ENCODE peak calls at places on chromosomes 13 and 19, in seven cellular contexts. One of them, this sample, is unnamed.

GRCh38 chr13:109156181-109156935 is 526.9 kb downstream of the MYO16 start:
- DNase-seq in CD8-positive, alpha-beta memory T cell: no peak
- DNase-seq in uterus: no peak
- DNase-seq in cardiac muscle cell: no peak
- DNase-seq in psoas muscle: no peak
- DNase-seq in lower lobe of right lung: no peak
- DNase-seq in CD4-positive, alpha-beta T cell: no peak
- DNase-seq in this sample: no peak

GRCh38 chr13:23928985-23929384 is 31.7 kb upstream of the C1QTNF9B start:
- DNase-seq in CD8-positive, alpha-beta memory T cell: no peak
- DNase-seq in uterus: no peak
- DNase-seq in cardiac muscle cell: no peak
- DNase-seq in psoas muscle: no peak
- DNase-seq in lower lobe of right lung: no peak
- DNase-seq in CD4-positive, alpha-beta T cell: no peak
- DNase-seq in this sample: no peak

GRCh38 chr19:33231511-33231910 is 5.9 kb upstream of the SLC7A10 start:
- DNase-seq in CD8-positive, alpha-beta memory T cell: no peak
- DNase-seq in uterus: no peak
- DNase-seq in cardiac muscle cell: no peak
- DNase-seq in psoas muscle: no peak
- DNase-seq in lower lobe of right lung: no peak
- DNase-seq in CD4-positive, alpha-beta T cell: no peak
- DNase-seq in this sample: no peak

GRCh38 chr13:73967397-73968165 is 166.6 kb downstream of the KLF12 start:
- DNase-seq in CD8-positive, alpha-beta memory T cell: no peak
- DNase-seq in uterus: no peak
- DNase-seq in cardiac muscle cell: no peak
- DNase-seq in psoas muscle: no peak
- DNase-seq in lower lobe of right lung: no peak
- DNase-seq in CD4-positive, alpha-beta T cell: no peak
- DNase-seq in this sample: no peak

GRCh38 chr13:92012787-92013186 is 614.4 kb downstream of the GPC5 start:
- DNase-seq in CD8-positive, alpha-beta memory T cell: no peak
- DNase-seq in uterus: no peak
- DNase-seq in cardiac muscle cell: no peak
- DNase-seq in psoas muscle: no peak
- DNase-seq in lower lobe of right lung: no peak
- DNase-seq in CD4-positive, alpha-beta T cell: no peak
- DNase-seq in this sample: no peak

GRCh38 chr13:111460548-111461444 is 140.4 kb downstream of the TEX29 start:
- DNase-seq in CD8-positive, alpha-beta memory T cell: no peak
- DNase-seq in uterus: peak; percentile 28
- DNase-seq in cardiac muscle cell: peak; percentile 66
- DNase-seq in psoas muscle: no peak
- DNase-seq in lower lobe of right lung: no peak
- DNase-seq in CD4-positive, alpha-beta T cell: no peak
- DNase-seq in this sample: peak; percentile 20

GRCh38 chr13:94233401-94233800 is 246.1 kb downstream of the DCT start:
- DNase-seq in CD8-positive, alpha-beta memory T cell: no peak
- DNase-seq in uterus: peak; percentile 24
- DNase-seq in cardiac muscle cell: no peak
- DNase-seq in psoas muscle: no peak
- DNase-seq in lower lobe of right lung: no peak
- DNase-seq in CD4-positive, alpha-beta T cell: no peak
- DNase-seq in this sample: peak; percentile 13

GRCh38 chr19:19538077-19538764 is at the start of gene CILP2:
- DNase-seq in CD8-positive, alpha-beta memory T cell: peak; percentile 31
- DNase-seq in uterus: no peak
- DNase-seq in cardiac muscle cell: peak; percentile 78
- DNase-seq in psoas muscle: peak; percentile 61
- DNase-seq in lower lobe of right lung: peak; percentile 60
- DNase-seq in CD4-positive, alpha-beta T cell: no peak
- DNase-seq in this sample: no peak

GRCh38 chr13:101773062-101773461 is 320.6 kb downstream of the ITGBL1 start:
- DNase-seq in CD8-positive, alpha-beta memory T cell: no peak
- DNase-seq in uterus: no peak
- DNase-seq in cardiac muscle cell: no peak
- DNase-seq in psoas muscle: no peak
- DNase-seq in lower lobe of right lung: no peak
- DNase-seq in CD4-positive, alpha-beta T cell: no peak
- DNase-seq in this sample: no peak

GRCh38 chr13:64538711-64539110 is 2691.4 kb downstream of the PCDH9 start:
- DNase-seq in CD8-positive, alpha-beta memory T cell: no peak
- DNase-seq in uterus: no peak
- DNase-seq in cardiac muscle cell: no peak
- DNase-seq in psoas muscle: no peak
- DNase-seq in lower lobe of right lung: no peak
- DNase-seq in CD4-positive, alpha-beta T cell: no peak
- DNase-seq in this sample: no peak

GRCh38 chr19:32421589-32422361 is 16.2 kb downstream of the DPY19L3 start:
- DNase-seq in CD8-positive, alpha-beta memory T cell: no peak
- DNase-seq in uterus: no peak
- DNase-seq in cardiac muscle cell: no peak
- DNase-seq in psoas muscle: no peak
- DNase-seq in lower lobe of right lung: peak; percentile 53
- DNase-seq in CD4-positive, alpha-beta T cell: no peak
- DNase-seq in this sample: no peak

GRCh38 chr19:49560358-49560900 is 19.9 kb downstream of the NOSIP start:
- DNase-seq in CD8-positive, alpha-beta memory T cell: peak; percentile 51
- DNase-seq in uterus: no peak
- DNase-seq in cardiac muscle cell: no peak
- DNase-seq in psoas muscle: peak; percentile 78
- DNase-seq in lower lobe of right lung: no peak
- DNase-seq in CD4-positive, alpha-beta T cell: no peak
- DNase-seq in this sample: peak; percentile 10

GRCh38 chr13:29849731-29850212 is 645 bp downstream of the UBL3 start:
- DNase-seq in CD8-positive, alpha-beta memory T cell: peak; percentile 23
- DNase-seq in uterus: peak; percentile 58
- DNase-seq in cardiac muscle cell: peak; percentile 76
- DNase-seq in psoas muscle: peak; percentile 85
- DNase-seq in lower lobe of right lung: peak; percentile 80
- DNase-seq in CD4-positive, alpha-beta T cell: peak; percentile 20
- DNase-seq in this sample: peak; percentile 40

GRCh38 chr19:48169585-48169973 is 565 bp downstream of the LIG1 start:
- DNase-seq in CD8-positive, alpha-beta memory T cell: peak; percentile 83
- DNase-seq in uterus: peak; percentile 71
- DNase-seq in cardiac muscle cell: peak; percentile 82
- DNase-seq in psoas muscle: peak; percentile 85
- DNase-seq in lower lobe of right lung: peak; percentile 86
- DNase-seq in CD4-positive, alpha-beta T cell: peak; percentile 95
- DNase-seq in this sample: no peak

GRCh38 chr19:45677351-45678230 is 9.6 kb downstream of the GIPR start:
- DNase-seq in CD8-positive, alpha-beta memory T cell: peak; percentile 66
- DNase-seq in uterus: peak; percentile 29
- DNase-seq in cardiac muscle cell: peak; percentile 92
- DNase-seq in psoas muscle: peak; percentile 64
- DNase-seq in lower lobe of right lung: peak; percentile 96
- DNase-seq in CD4-positive, alpha-beta T cell: peak; percentile 71
- DNase-seq in this sample: peak; percentile 80

GRCh38 chr13:95784161-95784880 is 107.4 kb downstream of the DNAJC3 start:
- DNase-seq in CD8-positive, alpha-beta memory T cell: no peak
- DNase-seq in uterus: no peak
- DNase-seq in cardiac muscle cell: no peak
- DNase-seq in psoas muscle: no peak
- DNase-seq in lower lobe of right lung: no peak
- DNase-seq in CD4-positive, alpha-beta T cell: no peak
- DNase-seq in this sample: no peak

GRCh38 chr13:41648314-41648935 is 191.1 kb downstream of the RGCC start:
- DNase-seq in CD8-positive, alpha-beta memory T cell: no peak
- DNase-seq in uterus: no peak
- DNase-seq in cardiac muscle cell: no peak
- DNase-seq in psoas muscle: no peak
- DNase-seq in lower lobe of right lung: no peak
- DNase-seq in CD4-positive, alpha-beta T cell: no peak
- DNase-seq in this sample: no peak

GRCh38 chr13:112880221-112880641 is 88.8 kb upstream of the MCF2L start:
- DNase-seq in CD8-positive, alpha-beta memory T cell: no peak
- DNase-seq in uterus: no peak
- DNase-seq in cardiac muscle cell: no peak
- DNase-seq in psoas muscle: peak; percentile 37
- DNase-seq in lower lobe of right lung: peak; percentile 39
- DNase-seq in CD4-positive, alpha-beta T cell: no peak
- DNase-seq in this sample: no peak

GRCh38 chr13:79258489-79258888 is 147.6 kb downstream of the RBM26 start:
- DNase-seq in CD8-positive, alpha-beta memory T cell: no peak
- DNase-seq in uterus: no peak
- DNase-seq in cardiac muscle cell: no peak
- DNase-seq in psoas muscle: no peak
- DNase-seq in lower lobe of right lung: no peak
- DNase-seq in CD4-positive, alpha-beta T cell: no peak
- DNase-seq in this sample: no peak

GRCh38 chr19:7860902-7861618 is 13.1 kb downstream of the PRR36 start:
- DNase-seq in CD8-positive, alpha-beta memory T cell: no peak
- DNase-seq in uterus: no peak
- DNase-seq in cardiac muscle cell: no peak
- DNase-seq in psoas muscle: peak; percentile 58
- DNase-seq in lower lobe of right lung: no peak
- DNase-seq in CD4-positive, alpha-beta T cell: no peak
- DNase-seq in this sample: no peak

GRCh38 chr19:7759156-7759555 is 3.9 kb upstream of the CLEC4M start:
- DNase-seq in CD8-positive, alpha-beta memory T cell: no peak
- DNase-seq in uterus: no peak
- DNase-seq in cardiac muscle cell: no peak
- DNase-seq in psoas muscle: no peak
- DNase-seq in lower lobe of right lung: no peak
- DNase-seq in CD4-positive, alpha-beta T cell: no peak
- DNase-seq in this sample: no peak

GRCh38 chr19:18438331-18439024 is 545 bp upstream of the ISYNA1 start:
- DNase-seq in CD8-positive, alpha-beta memory T cell: no peak
- DNase-seq in uterus: peak; percentile 83
- DNase-seq in cardiac muscle cell: peak; percentile 80
- DNase-seq in psoas muscle: peak; percentile 67
- DNase-seq in lower lobe of right lung: no peak
- DNase-seq in CD4-positive, alpha-beta T cell: no peak
- DNase-seq in this sample: no peak

GRCh38 chr19:32017341-32017948 is 328.0 kb upstream of the ZNF507 start:
- DNase-seq in CD8-positive, alpha-beta memory T cell: no peak
- DNase-seq in uterus: no peak
- DNase-seq in cardiac muscle cell: no peak
- DNase-seq in psoas muscle: no peak
- DNase-seq in lower lobe of right lung: no peak
- DNase-seq in CD4-positive, alpha-beta T cell: no peak
- DNase-seq in this sample: no peak

GRCh38 chr13:36101157-36101556 is 30.0 kb downstream of the DCLK1 start:
- DNase-seq in CD8-positive, alpha-beta memory T cell: no peak
- DNase-seq in uterus: no peak
- DNase-seq in cardiac muscle cell: no peak
- DNase-seq in psoas muscle: no peak
- DNase-seq in lower lobe of right lung: no peak
- DNase-seq in CD4-positive, alpha-beta T cell: no peak
- DNase-seq in this sample: no peak

DNA sequence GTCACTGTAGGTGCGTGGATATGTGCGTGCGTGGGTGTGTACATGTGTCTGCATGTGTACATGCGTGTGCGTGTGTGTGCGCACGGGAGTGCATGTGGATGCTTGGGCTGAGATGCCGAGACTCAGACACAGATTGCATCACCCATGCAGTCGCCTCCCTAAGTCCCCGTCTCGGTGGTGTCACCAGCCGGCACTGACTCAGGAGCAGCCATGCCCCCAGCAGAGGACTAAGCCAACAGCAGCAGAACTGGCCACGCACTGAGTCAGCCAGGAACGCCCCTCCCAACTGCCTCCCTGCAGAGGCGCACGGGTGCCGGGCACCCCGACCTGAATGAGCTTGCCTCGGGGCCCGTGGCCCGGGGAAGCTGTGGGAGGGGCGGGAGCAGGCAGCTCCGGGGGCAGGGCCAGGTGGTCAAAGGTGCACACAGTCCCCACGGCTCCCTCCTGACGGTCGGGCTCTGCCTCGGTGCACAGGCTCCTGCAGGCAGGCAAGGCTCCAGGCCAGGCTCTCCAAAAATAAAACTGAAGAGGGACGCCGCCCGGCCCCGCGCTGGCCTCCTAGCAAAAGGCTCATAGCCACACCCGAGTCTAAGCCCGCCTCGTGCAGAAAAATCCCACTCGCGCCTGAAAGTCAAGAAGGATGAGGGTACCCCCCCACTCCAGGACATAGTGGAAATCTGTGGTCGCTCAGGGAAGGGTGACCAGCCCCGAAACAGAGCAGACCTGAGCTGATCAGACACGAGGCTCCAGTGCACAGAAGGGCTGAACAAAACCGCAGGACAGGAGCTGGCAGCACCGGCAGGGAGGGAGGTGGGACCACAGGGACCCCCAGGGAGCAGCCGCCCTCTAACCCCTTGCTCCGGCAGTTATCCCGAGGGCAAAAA is 49.2 kb downstream of the GADD45B start:
- DNase-seq in CD8-positive, alpha-beta memory T cell: no peak
- DNase-seq in uterus: no peak
- DNase-seq in cardiac muscle cell: no peak
- DNase-seq in psoas muscle: peak; percentile 81
- DNase-seq in lower lobe of right lung: no peak
- DNase-seq in CD4-positive, alpha-beta T cell: no peak
- DNase-seq in this sample: peak; percentile 73
- H3K27ac ChIP-seq in CD8-positive, alpha-beta memory T cell: no peak overlapping the region
- H3K27ac ChIP-seq in uterus: no peak overlapping the region
- H3K27ac ChIP-seq in cardiac muscle cell: peak overlapping the region; percentile 18
- H3K27ac ChIP-seq in psoas muscle: no peak overlapping the region
- H3K27ac ChIP-seq in lower lobe of right lung: no peak overlapping the region
- H3K27ac ChIP-seq in CD4-positive, alpha-beta T cell: no peak overlapping the region
- H3K27ac ChIP-seq in this sample: peak overlapping the region; percentile 8

GRCh38 chr13:28396053-28396452 is 98.9 kb downstream of the FLT1 start:
- DNase-seq in CD8-positive, alpha-beta memory T cell: no peak
- DNase-seq in uterus: no peak
- DNase-seq in cardiac muscle cell: no peak
- DNase-seq in psoas muscle: no peak
- DNase-seq in lower lobe of right lung: no peak
- DNase-seq in CD4-positive, alpha-beta T cell: no peak
- DNase-seq in this sample: no peak
- H3K27ac ChIP-seq in CD8-positive, alpha-beta memory T cell: no peak overlapping the region
- H3K27ac ChIP-seq in uterus: no peak overlapping the region
- H3K27ac ChIP-seq in cardiac muscle cell: no peak overlapping the region
- H3K27ac ChIP-seq in psoas muscle: peak overlapping the region; percentile 30
- H3K27ac ChIP-seq in lower lobe of right lung: no peak overlapping the region
- H3K27ac ChIP-seq in CD4-positive, alpha-beta T cell: no peak overlapping the region
- H3K27ac ChIP-seq in this sample: no peak overlapping the region

GRCh38 chr19:13083627-13084026 is 19.0 kb downstream of the LYL1 start:
- DNase-seq in CD8-positive, alpha-beta memory T cell: no peak
- DNase-seq in uterus: no peak
- DNase-seq in cardiac muscle cell: no peak
- DNase-seq in psoas muscle: no peak
- DNase-seq in lower lobe of right lung: no peak
- DNase-seq in CD4-positive, alpha-beta T cell: no peak
- DNase-seq in this sample: no peak
- H3K27ac ChIP-seq in CD8-positive, alpha-beta memory T cell: no peak overlapping the region
- H3K27ac ChIP-seq in uterus: peak overlapping the region; percentile 93
- H3K27ac ChIP-seq in cardiac muscle cell: no peak overlapping the region
- H3K27ac ChIP-seq in psoas muscle: peak overlapping the region; percentile 58
- H3K27ac ChIP-seq in lower lobe of right lung: no peak overlapping the region
- H3K27ac ChIP-seq in CD4-positive, alpha-beta T cell: no peak overlapping the region
- H3K27ac ChIP-seq in this sample: peak overlapping the region; percentile 85

DNA sequence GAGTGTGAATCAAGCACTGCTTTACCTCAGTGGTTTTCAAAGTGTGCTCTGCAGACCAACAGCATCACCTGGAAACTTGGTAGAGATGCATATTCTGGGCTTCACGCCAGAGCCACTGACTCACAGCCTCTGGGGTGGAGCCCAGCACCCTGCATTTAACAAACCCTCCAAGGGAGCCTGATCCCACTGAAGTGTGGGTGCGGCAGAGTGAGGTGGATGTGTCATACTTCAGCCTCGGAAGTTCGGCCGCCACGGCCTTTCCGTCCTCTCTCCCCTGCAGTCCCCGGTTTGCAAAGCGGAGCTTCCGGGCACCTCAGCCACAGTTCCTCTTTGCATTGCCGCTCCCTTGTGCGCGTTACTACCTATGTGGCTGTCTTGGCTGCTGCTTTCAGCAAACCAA is 33.3 kb upstream of the MICU2 start:
- DNase-seq in CD8-positive, alpha-beta memory T cell: no peak
- DNase-seq in uterus: no peak
- DNase-seq in cardiac muscle cell: no peak
- DNase-seq in psoas muscle: no peak
- DNase-seq in lower lobe of right lung: peak; percentile 77
- DNase-seq in CD4-positive, alpha-beta T cell: no peak
- DNase-seq in this sample: no peak
- H3K27ac ChIP-seq in CD8-positive, alpha-beta memory T cell: no peak overlapping the region
- H3K27ac ChIP-seq in uterus: no peak overlapping the region
- H3K27ac ChIP-seq in cardiac muscle cell: no peak overlapping the region
- H3K27ac ChIP-seq in psoas muscle: no peak overlapping the region
- H3K27ac ChIP-seq in lower lobe of right lung: no peak overlapping the region
- H3K27ac ChIP-seq in CD4-positive, alpha-beta T cell: no peak overlapping the region
- H3K27ac ChIP-seq in this sample: no peak overlapping the region